ENCODE peak calls at places on chromosomes 3 and 15, in six cellular contexts. V, D, M, W, Y and L are unnamed samples.

GRCh38 chr3:167032267-167032876 is 347.7 kb downstream of the ZBBX start:
- DNase-seq in M (no peak), V (peak; percentile 35), Y (no peak), W (peak; percentile 88), D (peak; percentile 71), L (peak; percentile 39)

GRCh38 chr15:31503758-31504461 is 177.3 kb downstream of the KLF13 start:
- DNase-seq in D (no peak), Y (peak; percentile 7), W (no peak), V (no peak), M (no peak), L (no peak)

GRCh38 chr3:126081618-126082333 is 2.1 kb downstream of the SLC41A3 start:
- DNase-seq in Y (no peak), V (no peak), M (no peak), D (peak; percentile 18), W (peak; percentile 99), L (peak; percentile 43)

GRCh38 chr3:79810101-79810500 is 42.3 kb upstream of the ROBO1 start:
- DNase-seq in V (no peak), Y (no peak), W (no peak), D (no peak), M (no peak), L (no peak)

GRCh38 chr3:53776494-53777101 is 69.6 kb downstream of the CHDH start:
- DNase-seq in D (no peak), V (no peak), Y (no peak), M (no peak), W (peak; percentile 43), L (peak; percentile 8)

GRCh38 chr15:83398591-83398990 is 48.5 kb upstream of the SH3GL3 start:
- DNase-seq in W (peak; percentile 10), V (no peak), Y (no peak), D (no peak), M (no peak), L (peak; percentile 26)

GRCh38 chr3:5051772-5052171 is 70.3 kb upstream of the ARL8B start:
- DNase-seq in D (no peak), Y (no peak), V (no peak), M (no peak), W (no peak), L (no peak)

GRCh38 chr3:168155207-168155785 is 59.6 kb upstream of the GOLIM4 start:
- DNase-seq in D (peak; percentile 25), W (peak; percentile 3), M (no peak), V (no peak), Y (no peak), L (no peak)

GRCh38 chr15:31088672-31089360 is 12.7 kb downstream of the TRPM1 start:
- DNase-seq in V (no peak), D (no peak), M (no peak), W (no peak), Y (no peak), L (no peak)

GRCh38 chr3:44992555-44993470 is 16.8 kb downstream of the EXOSC7 start:
- DNase-seq in M (no peak), Y (peak; percentile 49), W (peak; percentile 70), V (no peak), D (peak; percentile 56), L (no peak)

GRCh38 chr3:197362086-197362485 is 63.7 kb upstream of the DLG1 start:
- DNase-seq in M (no peak), V (no peak), W (no peak), Y (no peak), D (no peak), L (no peak)

GRCh38 chr3:131361464-131362421 is 19.8 kb upstream of the NUDT16 start:
- DNase-seq in D (peak; percentile 99), Y (peak; percentile 99), W (peak; percentile 97), V (peak; percentile 57), M (peak; percentile 95), L (peak; percentile 10)

GRCh38 chr3:123341871-123342630 is 106.8 kb downstream of the ADCY5 start:
- DNase-seq in M (no peak), W (peak; percentile 18), V (no peak), Y (no peak), D (no peak), L (no peak)

DNA sequence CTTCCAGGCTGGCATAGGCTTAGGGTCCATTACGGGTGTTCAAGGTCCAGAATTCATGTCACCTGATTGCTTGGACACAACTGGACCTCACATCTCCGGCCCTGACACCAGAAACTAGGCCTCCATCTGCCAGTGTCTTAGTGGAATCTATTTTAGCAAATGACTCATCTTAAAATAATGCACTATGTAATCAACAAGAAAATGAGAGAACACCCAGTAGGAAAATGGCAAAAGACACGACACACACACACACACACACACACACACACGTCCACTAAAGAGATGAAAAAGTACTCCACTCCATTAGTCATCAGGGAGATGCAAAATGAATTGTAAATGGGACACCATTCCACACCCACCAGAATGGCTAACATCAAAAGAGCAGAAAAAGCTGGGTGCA is 11.2 kb downstream of the APBA2 start:
- DNase-seq in D (no peak), M (no peak), W (peak; percentile 5), Y (no peak), V (no peak), L (peak; percentile 95)
- H3K18ac ChIP-seq in D (no peak overlapping the region), M (no peak overlapping the region), W (no peak overlapping the region), Y (no peak overlapping the region), V (no peak overlapping the region), L (peak overlapping the region; percentile 68)

GRCh38 chr15:66743703-66744536 is 41.9 kb downstream of the SMAD6 start:
- DNase-seq in V (no peak), D (no peak), Y (no peak), M (no peak), W (no peak), L (no peak)
- H3K18ac ChIP-seq in V (no peak overlapping the region), D (no peak overlapping the region), Y (no peak overlapping the region), M (peak overlapping the region; percentile 25), W (peak overlapping the region; percentile 26), L (peak overlapping the region; percentile 2)

GRCh38 chr15:67152429-67152828 is 87.0 kb downstream of the SMAD3 start:
- DNase-seq in Y (no peak), D (no peak), V (no peak), W (no peak), M (no peak), L (no peak)
- H3K18ac ChIP-seq in Y (no peak overlapping the region), D (no peak overlapping the region), V (no peak overlapping the region), W (no peak overlapping the region), M (no peak overlapping the region), L (peak overlapping the region; percentile 3)

DNA sequence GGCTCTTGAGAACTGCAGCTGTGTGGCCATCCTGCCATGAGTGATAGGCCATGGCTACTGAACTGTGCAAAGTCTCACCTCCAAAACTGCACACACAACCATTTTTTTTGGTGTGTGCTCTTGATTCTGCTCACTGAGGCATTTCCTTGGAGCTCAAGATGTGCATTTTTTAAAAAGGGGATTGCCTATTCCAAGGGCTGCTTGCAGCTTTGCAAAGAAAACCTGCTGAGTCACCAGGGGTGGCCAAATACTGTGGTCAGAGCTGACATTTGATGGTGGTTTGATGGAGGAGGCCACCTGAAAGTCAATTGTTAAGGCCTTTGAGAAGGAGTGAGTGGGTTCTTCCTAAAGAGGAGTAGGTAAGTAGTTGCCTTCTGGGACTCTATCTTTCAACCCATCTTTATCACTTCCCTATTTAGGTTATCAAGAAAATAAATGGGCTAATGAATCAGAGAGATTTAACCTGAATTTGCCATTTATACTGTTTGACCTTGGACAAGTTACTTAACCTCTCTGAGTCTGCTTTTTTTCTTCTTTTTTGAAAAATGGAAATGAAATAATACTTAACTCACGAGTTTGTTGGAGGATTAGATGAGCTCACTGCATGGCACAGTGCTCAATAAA is 87.9 kb downstream of the CHST2 start:
- DNase-seq in Y (no peak), V (no peak), M (no peak), W (no peak), D (no peak), L (peak; percentile 67)
- H3K18ac ChIP-seq in Y (no peak overlapping the region), V (no peak overlapping the region), M (no peak overlapping the region), W (no peak overlapping the region), D (no peak overlapping the region), L (no peak overlapping the region)

GRCh38 chr3:124730920-124731297 is 657 bp downstream of the UMPS start:
- DNase-seq in W (no peak), D (no peak), V (no peak), Y (no peak), M (no peak), L (no peak)

GRCh38 chr3:124731760-124732159 is 1.5 kb downstream of the UMPS start:
- DNase-seq in V (no peak), M (no peak), Y (no peak), W (no peak), D (no peak), L (no peak)

GRCh38 chr3:124730129-124730919 is at the start of gene UMPS:
- DNase-seq in V (peak; percentile 70), Y (peak; percentile 91), M (no peak), W (peak; percentile 84), D (peak; percentile 85), L (peak; percentile 73)
- H3K18ac ChIP-seq in V (peak within 1 kb of the TSS; percentile 97), Y (peak within 1 kb of the TSS; percentile 98), M (peak within 1 kb of the TSS; percentile 98), W (peak within 1 kb of the TSS; percentile 64), D (peak within 1 kb of the TSS; percentile 33), L (peak within 1 kb of the TSS; percentile 55)

GRCh38 chr15:100720406-100720967 is 118.1 kb downstream of the ASB7 start:
- DNase-seq in V (no peak), D (no peak), Y (peak; percentile 15), M (no peak), W (no peak), L (no peak)
- H3K18ac ChIP-seq in V (peak overlapping the region; percentile 3), D (no peak overlapping the region), Y (no peak overlapping the region), M (no peak overlapping the region), W (no peak overlapping the region), L (peak overlapping the region; percentile 93)

GRCh38 chr3:59425371-59425770 is 375.5 kb upstream of the CFAP20DC start:
- DNase-seq in W (peak; percentile 16), D (no peak), Y (no peak), V (no peak), M (no peak), L (peak; percentile 97)
- H3K18ac ChIP-seq in W (peak overlapping the region; percentile 29), D (no peak overlapping the region), Y (no peak overlapping the region), V (no peak overlapping the region), M (no peak overlapping the region), L (peak overlapping the region; percentile 62)

GRCh38 chr3:11161666-11162065 is 7.4 kb downstream of the HRH1 start:
- DNase-seq in V (no peak), M (no peak), Y (peak; percentile 43), D (no peak), W (no peak), L (no peak)
- H3K18ac ChIP-seq in V (no peak overlapping the region), M (no peak overlapping the region), Y (no peak overlapping the region), D (no peak overlapping the region), W (no peak overlapping the region), L (no peak overlapping the region)